ENCODE peak calls at places on chromosomes 7 and 10, in five cellular contexts. One of them, this sample, is unnamed.

GRCh38 chr10:111475720-111476119 is 398.9 kb downstream of the ADRA2A start:
- DNase-seq in H1: no peak
- DNase-seq in HepG2: peak; percentile 86
- DNase-seq in GM12891: no peak
- DNase-seq in K562: no peak
- DNase-seq in this sample: no peak

GRCh38 chr7:128903621-128904361 is 6.7 kb downstream of the KCP start:
- DNase-seq in H1: peak; percentile 37
- DNase-seq in HepG2: no peak
- DNase-seq in GM12891: no peak
- DNase-seq in K562: no peak
- DNase-seq in this sample: no peak

GRCh38 chr7:41579961-41580935 is 122.6 kb downstream of the INHBA start:
- DNase-seq in H1: no peak
- DNase-seq in HepG2: no peak
- DNase-seq in GM12891: no peak
- DNase-seq in K562: no peak
- DNase-seq in this sample: no peak

GRCh38 chr10:15791816-15792524 is 68.3 kb downstream of the MINDY3 start:
- DNase-seq in H1: no peak
- DNase-seq in HepG2: no peak
- DNase-seq in GM12891: no peak
- DNase-seq in K562: no peak
- DNase-seq in this sample: no peak

GRCh38 chr10:123666318-123667291 is at the start of gene GPR26:
- DNase-seq in H1: peak; percentile 64
- DNase-seq in HepG2: no peak
- DNase-seq in GM12891: no peak
- DNase-seq in K562: no peak
- DNase-seq in this sample: no peak

GRCh38 chr10:86946215-86947170 is 10.9 kb downstream of the MMRN2 start:
- DNase-seq in H1: peak; percentile 49
- DNase-seq in HepG2: no peak
- DNase-seq in GM12891: no peak
- DNase-seq in K562: no peak
- DNase-seq in this sample: no peak

GRCh38 chr7:75649462-75649861 is 89.3 kb downstream of the HIP1 start:
- DNase-seq in H1: peak; percentile 52
- DNase-seq in HepG2: no peak
- DNase-seq in GM12891: no peak
- DNase-seq in K562: no peak
- DNase-seq in this sample: no peak

GRCh38 chr7:133512560-133512959 is 259.7 kb downstream of the EXOC4 start:
- DNase-seq in H1: no peak
- DNase-seq in HepG2: no peak
- DNase-seq in GM12891: no peak
- DNase-seq in K562: no peak
- DNase-seq in this sample: no peak

GRCh38 chr7:95478139-95479037 is 7.4 kb upstream of the ASB4 start:
- DNase-seq in H1: no peak
- DNase-seq in HepG2: peak; percentile 77
- DNase-seq in GM12891: no peak
- DNase-seq in K562: peak; percentile 20
- DNase-seq in this sample: no peak

GRCh38 chr10:96339956-96340904 is 18.6 kb downstream of the OPALIN start:
- DNase-seq in H1: peak; percentile 74
- DNase-seq in HepG2: peak; percentile 47
- DNase-seq in GM12891: peak; percentile 14
- DNase-seq in K562: peak; percentile 47
- DNase-seq in this sample: no peak

GRCh38 chr7:128917061-128917460 is 6.6 kb upstream of the KCP start:
- DNase-seq in H1: peak; percentile 42
- DNase-seq in HepG2: no peak
- DNase-seq in GM12891: no peak
- DNase-seq in K562: no peak
- DNase-seq in this sample: no peak

GRCh38 chr10:72084094-72084459 is 4.3 kb downstream of the SPOCK2 start:
- DNase-seq in H1: no peak
- DNase-seq in HepG2: no peak
- DNase-seq in GM12891: no peak
- DNase-seq in K562: no peak
- DNase-seq in this sample: no peak

GRCh38 chr7:31744294-31744874 is 57.4 kb downstream of the PPP1R17 start:
- DNase-seq in H1: peak; percentile 67
- DNase-seq in HepG2: peak; percentile 49
- DNase-seq in GM12891: peak; percentile 13
- DNase-seq in K562: peak; percentile 44
- DNase-seq in this sample: no peak

GRCh38 chr10:7102557-7103349 is 308.1 kb downstream of the SFMBT2 start:
- DNase-seq in H1: no peak
- DNase-seq in HepG2: no peak
- DNase-seq in GM12891: no peak
- DNase-seq in K562: no peak
- DNase-seq in this sample: no peak

GRCh38 chr7:101972627-101973026 is 155.2 kb downstream of the CUX1 start:
- DNase-seq in H1: no peak
- DNase-seq in HepG2: no peak
- DNase-seq in GM12891: no peak
- DNase-seq in K562: no peak
- DNase-seq in this sample: no peak

GRCh38 chr7:155296788-155297516 is 726 bp upstream of the INSIG1 start:
- DNase-seq in H1: peak; percentile 70
- DNase-seq in HepG2: no peak
- DNase-seq in GM12891: peak; percentile 40
- DNase-seq in K562: peak; percentile 77
- DNase-seq in this sample: peak; percentile 52

GRCh38 chr10:60820093-60820769 is 42.0 kb downstream of the CDK1 start:
- DNase-seq in H1: no peak
- DNase-seq in HepG2: no peak
- DNase-seq in GM12891: no peak
- DNase-seq in K562: no peak
- DNase-seq in this sample: no peak

GRCh38 chr10:23408330-23408976 is 30.4 kb upstream of the OTUD1 start:
- DNase-seq in H1: no peak
- DNase-seq in HepG2: no peak
- DNase-seq in GM12891: no peak
- DNase-seq in K562: no peak
- DNase-seq in this sample: no peak

GRCh38 chr10:15169555-15170407 is 1.3 kb upstream of the NMT2 start:
- DNase-seq in H1: no peak
- DNase-seq in HepG2: peak; percentile 29
- DNase-seq in GM12891: no peak
- DNase-seq in K562: peak; percentile 23
- DNase-seq in this sample: no peak

GRCh38 chr10:26557641-26558014 is 119.5 kb downstream of the APBB1IP start:
- DNase-seq in H1: no peak
- DNase-seq in HepG2: no peak
- DNase-seq in GM12891: no peak
- DNase-seq in K562: no peak
- DNase-seq in this sample: no peak

GRCh38 chr7:22147113-22147512 is 201.4 kb upstream of the CDCA7L start:
- DNase-seq in H1: no peak
- DNase-seq in HepG2: no peak
- DNase-seq in GM12891: peak; percentile 2
- DNase-seq in K562: no peak
- DNase-seq in this sample: no peak

GRCh38 chr7:44375236-44375699 is 49.9 kb upstream of the CAMK2B start:
- DNase-seq in H1: peak; percentile 82
- DNase-seq in HepG2: peak; percentile 49
- DNase-seq in GM12891: no peak
- DNase-seq in K562: peak; percentile 42
- DNase-seq in this sample: no peak

GRCh38 chr7:156994417-156994816 is 16.0 kb downstream of the MNX1 start:
- DNase-seq in H1: peak; percentile 24
- DNase-seq in HepG2: no peak
- DNase-seq in GM12891: no peak
- DNase-seq in K562: no peak
- DNase-seq in this sample: no peak

GRCh38 chr7:31518766-31519165 is 4.9 kb downstream of the ITPRID1 start:
- DNase-seq in H1: no peak
- DNase-seq in HepG2: no peak
- DNase-seq in GM12891: no peak
- DNase-seq in K562: no peak
- DNase-seq in this sample: no peak

GRCh38 chr10:102702742-102703141 is 11.5 kb downstream of the ARL3 start:
- DNase-seq in H1: no peak
- DNase-seq in HepG2: no peak
- DNase-seq in GM12891: no peak
- DNase-seq in K562: no peak
- DNase-seq in this sample: no peak

GRCh38 chr10:5196613-5197234 is at the start of gene AKR1C4:
- DNase-seq in H1: no peak
- DNase-seq in HepG2: peak; percentile 10
- DNase-seq in GM12891: no peak
- DNase-seq in K562: no peak
- DNase-seq in this sample: no peak

GRCh38 chr7:30896783-30897617 is 14.7 kb upstream of the AQP1 start:
- DNase-seq in H1: no peak
- DNase-seq in HepG2: no peak
- DNase-seq in GM12891: no peak
- DNase-seq in K562: peak; percentile 88
- DNase-seq in this sample: no peak

GRCh38 chr10:4498763-4499251 is 327.2 kb upstream of the AKR1E2 start:
- DNase-seq in H1: no peak
- DNase-seq in HepG2: no peak
- DNase-seq in GM12891: no peak
- DNase-seq in K562: no peak
- DNase-seq in this sample: no peak

GRCh38 chr7:34158311-34158710 is 253.0 kb downstream of the BMPER start:
- DNase-seq in H1: no peak
- DNase-seq in HepG2: no peak
- DNase-seq in GM12891: no peak
- DNase-seq in K562: no peak
- DNase-seq in this sample: no peak

GRCh38 chr10:86944471-86944870 is 12.9 kb downstream of the MMRN2 start:
- DNase-seq in H1: no peak
- DNase-seq in HepG2: no peak
- DNase-seq in GM12891: no peak
- DNase-seq in K562: no peak
- DNase-seq in this sample: no peak

GRCh38 chr7:88688222-88688621 is 71.3 kb upstream of the ZNF804B start:
- DNase-seq in H1: no peak
- DNase-seq in HepG2: no peak
- DNase-seq in GM12891: no peak
- DNase-seq in K562: no peak
- DNase-seq in this sample: no peak

DNA sequence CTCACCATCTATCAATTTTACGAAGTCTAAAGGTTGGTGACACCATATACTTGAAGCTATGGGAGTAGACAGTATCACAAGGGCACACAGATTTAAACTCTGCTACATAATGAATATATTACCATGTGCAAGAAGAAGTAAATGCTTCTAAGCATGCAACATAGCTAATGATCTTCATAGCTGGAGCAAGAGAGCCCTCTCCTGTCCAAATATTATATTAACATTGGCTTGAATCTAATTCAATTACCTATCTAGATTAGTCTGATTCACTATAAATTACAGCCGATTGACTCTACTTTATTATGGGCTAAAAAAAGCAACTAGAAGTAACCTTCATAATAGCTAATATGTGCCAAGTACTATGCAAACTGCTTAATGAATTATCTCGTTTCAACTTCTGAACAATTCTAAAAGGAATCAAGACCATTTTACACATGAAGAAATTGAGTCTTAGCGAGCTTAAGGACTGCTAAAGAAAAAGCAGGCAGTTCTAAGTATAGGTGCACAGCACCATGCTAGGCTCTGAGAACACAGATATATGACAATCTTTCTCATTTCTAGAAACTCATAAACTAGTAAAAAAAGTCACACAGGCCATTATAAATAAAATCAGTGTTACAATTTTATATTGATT is 21.9 kb downstream of the FRA10AC1 start:
- DNase-seq in H1: no peak
- DNase-seq in HepG2: peak; percentile 38
- DNase-seq in GM12891: no peak
- DNase-seq in K562: no peak
- DNase-seq in this sample: no peak
- TF ChIP-seq TAF1 in H1: no peak
- TF ChIP-seq TAF1 in HepG2: no peak
- TF ChIP-seq TAF1 in GM12891: no peak
- TF ChIP-seq TAF1 in K562: no peak
- TF ChIP-seq TAF1 in this sample: no peak

GRCh38 chr7:69277361-69277760 is 320.9 kb upstream of the AUTS2 start:
- DNase-seq in H1: no peak
- DNase-seq in HepG2: no peak
- DNase-seq in GM12891: no peak
- DNase-seq in K562: no peak
- DNase-seq in this sample: no peak
- TF ChIP-seq POLR2A in H1: no peak
- TF ChIP-seq POLR2A in HepG2: no peak
- TF ChIP-seq POLR2A in GM12891: no peak
- TF ChIP-seq POLR2A in K562: no peak
- TF ChIP-seq POLR2A in this sample: no peak

DNA sequence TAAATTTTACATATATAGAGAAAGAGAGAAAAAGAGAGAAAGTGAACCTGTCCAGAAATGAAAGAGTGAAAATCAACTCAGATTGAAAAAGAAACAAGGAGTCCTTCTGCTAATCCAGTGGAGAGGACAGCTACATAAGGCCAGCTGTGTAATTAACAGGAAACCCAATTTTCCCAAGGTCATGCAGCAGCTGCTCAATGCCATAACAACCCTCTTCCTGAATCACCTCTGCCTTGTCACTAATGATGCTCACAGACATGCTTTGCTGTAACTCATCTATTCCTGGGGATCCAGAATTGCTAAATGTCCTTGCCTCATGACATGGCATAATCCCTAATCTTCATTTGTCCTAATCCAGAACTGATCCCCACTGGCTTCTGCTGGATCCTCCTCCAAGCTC is 288.6 kb downstream of the NEBL start:
- DNase-seq in H1: no peak
- DNase-seq in HepG2: no peak
- DNase-seq in GM12891: no peak
- DNase-seq in K562: no peak
- DNase-seq in this sample: no peak
- TF ChIP-seq TAF1 in H1: no peak
- TF ChIP-seq TAF1 in HepG2: no peak
- TF ChIP-seq TAF1 in GM12891: no peak
- TF ChIP-seq TAF1 in K562: no peak
- TF ChIP-seq TAF1 in this sample: no peak

DNA sequence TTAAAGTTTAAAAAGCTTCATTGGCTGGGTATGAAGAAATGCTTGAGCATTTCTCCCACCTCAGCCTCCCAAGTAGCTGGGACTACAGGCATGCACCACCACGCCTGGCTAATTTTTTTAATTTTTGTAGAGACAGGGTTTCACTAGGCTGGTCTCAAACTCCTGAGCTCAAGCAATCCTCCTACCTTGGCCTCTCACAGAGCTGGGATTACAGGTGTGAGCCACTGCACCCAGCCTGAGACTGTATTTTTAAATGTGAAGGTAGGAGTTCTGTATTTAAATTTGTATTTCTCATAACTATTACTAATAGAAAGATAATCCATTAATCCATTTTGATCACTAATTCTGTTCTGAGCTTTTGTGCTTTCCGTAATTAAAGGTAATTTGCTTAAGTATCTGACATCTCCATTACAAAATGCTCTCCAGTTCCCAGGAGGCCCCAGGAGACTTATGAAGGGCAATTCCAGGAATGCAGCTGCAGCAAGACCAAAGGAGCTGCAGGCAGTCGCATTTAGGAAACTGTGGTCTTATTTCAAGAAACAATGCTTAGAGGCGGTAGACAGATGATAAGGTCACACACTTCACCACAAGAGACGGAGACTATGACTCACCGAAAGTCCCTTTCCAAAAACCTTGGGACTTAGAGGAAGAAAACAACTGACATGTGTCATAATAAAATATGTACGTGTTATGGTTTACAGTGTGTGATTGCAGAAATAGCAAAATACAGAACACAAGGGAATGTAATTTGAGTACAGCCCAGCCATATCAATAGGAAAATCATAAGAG is 23.3 kb downstream of the YAE1 start:
- DNase-seq in H1: no peak
- DNase-seq in HepG2: no peak
- DNase-seq in GM12891: no peak
- DNase-seq in K562: peak; percentile 75
- DNase-seq in this sample: no peak
- TF ChIP-seq POLR2A in H1: no peak
- TF ChIP-seq POLR2A in HepG2: no peak
- TF ChIP-seq POLR2A in GM12891: no peak
- TF ChIP-seq POLR2A in K562: no peak
- TF ChIP-seq POLR2A in this sample: no peak

This sample was measured in GM12892.